ENCODE peak calls at places on chromosomes 4 and X, in ten cellular contexts. B is bronchial epithelial cell; O is lower leg skin; I is mesothelial cell of epicardium; V is tibial nerve; A is kidney epithelial cell; C is neural progenitor cell; J is RWPE1; M is CD4-positive, alpha-beta T cell; T is dorsolateral prefrontal cortex. G is an unnamed sample.

GRCh38 chr4:86543560-86544312 is 50.4 kb upstream of the PTPN13 start:
- DNase-seq in T (no peak), M (no peak), B (no peak), J (no peak), A (peak; percentile 18), C (peak; percentile 86), O (no peak), I (no peak), V (no peak), G (no peak)

GRCh38 chr4:151921811-151922210 is 161.0 kb upstream of the GATB start:
- DNase-seq in C (no peak), I (no peak), B (peak; percentile 49), O (no peak), J (peak; percentile 30), T (no peak), M (no peak), A (no peak), V (no peak), G (no peak)

GRCh38 chr4:75745192-75745591 is 20.8 kb downstream of the USO1 start:
- DNase-seq in J (peak; percentile 38), T (no peak), B (peak; percentile 87), C (no peak), M (no peak), V (no peak), A (no peak), O (no peak), I (no peak), G (peak; percentile 78)

GRCh38 chr4:58935336-58935735 is 1825.2 kb upstream of the IGFBP7 start:
- DNase-seq in A (no peak), V (no peak), J (no peak), I (no peak), B (no peak), O (no peak), T (no peak), C (no peak), M (no peak), G (no peak)

GRCh38 chr4:8858188-8858924 is 13.3 kb downstream of the HMX1 start:
- DNase-seq in J (no peak), C (peak; percentile 62), T (no peak), V (no peak), I (no peak), O (no peak), M (no peak), A (no peak), B (no peak), G (no peak)

GRCh38 chr4:38231626-38232025 is 271.4 kb downstream of the PTTG2 start:
- DNase-seq in V (no peak), O (no peak), M (no peak), T (no peak), C (no peak), A (no peak), J (no peak), B (peak; percentile 11), I (no peak), G (no peak)

GRCh38 chrX:40094041-40094899 is 3.5 kb downstream of the BCOR start:
- DNase-seq in O (peak; percentile 90), C (peak; percentile 89), V (no peak), I (no peak), J (no peak), M (no peak), T (no peak), A (no peak), B (no peak), G (peak; percentile 37)

GRCh38 chr4:24186466-24186865 is 296.6 kb upstream of the PPARGC1A start:
- DNase-seq in T (no peak), O (no peak), B (no peak), C (no peak), M (no peak), I (no peak), A (no peak), V (no peak), J (no peak), G (no peak)

GRCh38 chrX:139720136-139720535 is 12.2 kb upstream of the MCF2 start:
- DNase-seq in B (peak; percentile 22), J (peak; percentile 0), A (peak; percentile 47), C (peak; percentile 53), I (no peak), T (no peak), M (no peak), V (no peak), O (no peak), G (peak; percentile 5)

GRCh38 chr4:53043900-53044650 is 182.0 kb downstream of the RASL11B start:
- DNase-seq in B (peak; percentile 8), V (no peak), C (no peak), I (no peak), M (no peak), O (no peak), T (no peak), A (no peak), J (no peak), G (no peak)

GRCh38 chr4:99221980-99222379 is 2.9 kb upstream of the ADH6 start:
- DNase-seq in B (no peak), M (no peak), O (no peak), T (no peak), V (no peak), J (no peak), I (no peak), A (no peak), C (no peak), G (peak; percentile 6)

GRCh38 chrX:102115748-102116147 is 9.7 kb upstream of the TCEAL2 start:
- DNase-seq in V (no peak), C (no peak), A (no peak), O (no peak), T (no peak), I (no peak), J (no peak), M (no peak), B (no peak), G (no peak)
- TF ChIP-seq CTCF in V (no peak), C (no peak), A (no peak), O (no peak), T (no peak), I (no peak), J (no peak), M (no peak), B (no peak), G (no peak)

GRCh38 chr4:74018116-74018515 is 19.6 kb upstream of the CXCL5 start:
- DNase-seq in T (no peak), I (no peak), C (no peak), B (no peak), V (no peak), M (no peak), J (no peak), A (no peak), O (no peak), G (no peak)

GRCh38 chr4:74015126-74015780 is 16.8 kb upstream of the CXCL5 start:
- DNase-seq in V (no peak), T (no peak), O (no peak), A (no peak), J (no peak), C (no peak), I (no peak), B (no peak), M (no peak), G (no peak)

GRCh38 chr4:74021617-74022016 is 16.9 kb downstream of the CXCL3 start:
- DNase-seq in M (no peak), O (no peak), T (no peak), J (no peak), B (no peak), I (no peak), C (no peak), A (no peak), V (no peak), G (no peak)

GRCh38 chr4:74016068-74016467 is 17.6 kb upstream of the CXCL5 start:
- DNase-seq in C (no peak), J (no peak), T (no peak), O (no peak), I (no peak), M (no peak), B (peak; percentile 88), V (no peak), A (no peak), G (no peak)

DNA sequence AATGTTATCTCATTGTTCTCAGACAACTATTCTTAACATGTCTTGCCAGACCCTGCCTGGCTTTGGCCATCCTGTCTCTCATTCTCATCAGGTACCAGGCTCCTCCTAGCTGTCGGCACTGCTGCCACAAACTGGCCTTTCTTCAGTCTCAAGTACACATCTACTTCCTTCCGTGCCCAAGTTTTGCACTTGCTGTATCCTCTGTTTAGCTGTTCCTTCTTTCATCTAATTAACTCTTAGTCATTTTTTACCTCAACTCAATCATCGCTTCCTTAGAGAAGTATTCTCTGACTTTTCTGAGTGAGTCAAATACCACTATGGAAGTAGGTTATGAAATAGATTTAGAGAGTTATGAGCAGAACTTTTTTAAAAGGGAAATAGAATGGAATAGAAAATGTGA is 19.7 kb downstream of the CXCL3 start:
- DNase-seq in O (no peak), I (no peak), J (no peak), M (no peak), B (peak; percentile 73), V (no peak), T (no peak), A (no peak), C (no peak), G (no peak)
- TF ChIP-seq CTCF in O (no peak), I (no peak), J (no peak), M (no peak), B (no peak), V (no peak), T (no peak), A (no peak), C (no peak), G (no peak)

DNA sequence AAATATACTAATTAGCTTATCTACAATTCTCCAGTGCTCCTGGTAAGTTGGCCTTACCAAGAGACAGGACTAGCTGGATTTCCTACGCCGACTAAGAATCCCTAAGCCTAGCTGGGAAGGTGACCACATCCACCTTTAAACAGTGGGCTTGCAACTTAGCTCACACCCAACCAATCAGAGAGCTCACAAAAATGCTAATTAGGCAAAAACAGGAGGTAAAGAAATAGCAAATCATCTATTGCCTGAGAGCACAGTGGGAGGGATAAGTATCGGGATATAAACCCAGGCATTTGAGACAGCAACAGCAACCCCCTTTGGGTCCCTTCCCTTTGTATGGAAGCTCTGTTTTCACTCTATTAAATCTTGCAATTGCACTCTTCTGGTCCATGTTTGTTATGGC is 1025.0 kb downstream of the RAB28 start:
- DNase-seq in V (no peak), A (no peak), M (no peak), O (no peak), B (no peak), I (no peak), J (no peak), T (no peak), C (no peak), G (no peak)
- TF ChIP-seq CTCF in V (no peak), A (no peak), M (no peak), O (no peak), B (no peak), I (no peak), J (no peak), T (no peak), C (no peak), G (no peak)

DNA sequence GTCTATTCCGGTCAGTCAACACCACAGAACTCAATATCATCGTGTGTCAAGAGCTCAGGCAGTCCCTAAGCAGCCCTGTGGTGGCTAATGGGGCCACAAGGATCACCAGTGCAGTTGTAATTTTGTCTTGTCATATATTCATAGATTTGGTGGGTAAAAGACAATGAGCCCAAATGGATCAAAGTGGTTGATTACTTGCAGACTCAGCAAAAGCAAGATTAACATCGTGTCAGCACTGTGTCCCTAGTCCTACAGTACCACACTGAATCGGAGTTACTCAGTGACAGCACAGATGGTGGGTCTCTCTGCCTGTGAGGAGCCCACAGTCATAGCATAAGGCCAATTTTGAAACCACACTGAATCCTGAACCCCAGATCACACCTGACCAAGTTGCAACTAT is 8.7 kb downstream of the XAGE5 start:
- DNase-seq in B (no peak), T (no peak), I (no peak), O (no peak), C (no peak), J (no peak), A (no peak), M (no peak), V (no peak), G (no peak)
- TF ChIP-seq CTCF in B (no peak), T (no peak), I (no peak), O (no peak), C (no peak), J (no peak), A (no peak), M (no peak), V (no peak), G (no peak)